ENCODE peak calls at places on chromosomes 1 and 21, in eight cellular contexts. One of them, this sample, is unnamed.

GRCh38 chr1:85109475-85109874 is 61.2 kb upstream of the MCOLN3 start:
- DNase-seq in prostate gland: peak; percentile 43
- DNase-seq in heart right ventricle: peak; percentile 38
- DNase-seq in colonic mucosa: peak; percentile 59
- DNase-seq in heart left ventricle: no peak
- DNase-seq in psoas muscle: peak; percentile 27
- DNase-seq in hepatocyte: peak; percentile 81
- DNase-seq in tibial nerve: peak; percentile 8
- DNase-seq in this sample: peak; percentile 67

GRCh38 chr1:85992756-85993155 is 163.8 kb downstream of the COL24A1 start:
- DNase-seq in prostate gland: no peak
- DNase-seq in heart right ventricle: no peak
- DNase-seq in colonic mucosa: no peak
- DNase-seq in heart left ventricle: no peak
- DNase-seq in psoas muscle: no peak
- DNase-seq in hepatocyte: no peak
- DNase-seq in tibial nerve: no peak
- DNase-seq in this sample: no peak

GRCh38 chr1:80994934-80995333 is 805.8 kb upstream of the ADGRL2 start:
- DNase-seq in prostate gland: no peak
- DNase-seq in heart right ventricle: no peak
- DNase-seq in colonic mucosa: no peak
- DNase-seq in heart left ventricle: no peak
- DNase-seq in psoas muscle: no peak
- DNase-seq in hepatocyte: no peak
- DNase-seq in tibial nerve: no peak
- DNase-seq in this sample: no peak

GRCh38 chr21:34612056-34612455 is 2.9 kb downstream of the RCAN1 start:
- DNase-seq in prostate gland: no peak
- DNase-seq in heart right ventricle: no peak
- DNase-seq in colonic mucosa: no peak
- DNase-seq in heart left ventricle: no peak
- DNase-seq in psoas muscle: no peak
- DNase-seq in hepatocyte: no peak
- DNase-seq in tibial nerve: no peak
- DNase-seq in this sample: no peak

GRCh38 chr1:225815526-225816178 is 5.7 kb downstream of the EPHX1 start:
- DNase-seq in prostate gland: no peak
- DNase-seq in heart right ventricle: no peak
- DNase-seq in colonic mucosa: no peak
- DNase-seq in heart left ventricle: no peak
- DNase-seq in psoas muscle: no peak
- DNase-seq in hepatocyte: no peak
- DNase-seq in tibial nerve: no peak
- DNase-seq in this sample: no peak

GRCh38 chr1:157113631-157114030 is 14.0 kb upstream of the ETV3L start:
- DNase-seq in prostate gland: no peak
- DNase-seq in heart right ventricle: no peak
- DNase-seq in colonic mucosa: no peak
- DNase-seq in heart left ventricle: no peak
- DNase-seq in psoas muscle: no peak
- DNase-seq in hepatocyte: no peak
- DNase-seq in tibial nerve: no peak
- DNase-seq in this sample: no peak

GRCh38 chr1:109639063-109639840 is 16.6 kb upstream of the GSTM4 start:
- DNase-seq in prostate gland: no peak
- DNase-seq in heart right ventricle: no peak
- DNase-seq in colonic mucosa: no peak
- DNase-seq in heart left ventricle: no peak
- DNase-seq in psoas muscle: no peak
- DNase-seq in hepatocyte: no peak
- DNase-seq in tibial nerve: no peak
- DNase-seq in this sample: no peak

GRCh38 chr1:42209516-42210370 is 45.2 kb upstream of the GUCA2A start:
- DNase-seq in prostate gland: no peak
- DNase-seq in heart right ventricle: no peak
- DNase-seq in colonic mucosa: no peak
- DNase-seq in heart left ventricle: no peak
- DNase-seq in psoas muscle: no peak
- DNase-seq in hepatocyte: no peak
- DNase-seq in tibial nerve: no peak
- DNase-seq in this sample: no peak

GRCh38 chr1:182249201-182249676 is 142.4 kb downstream of the GLUL start:
- DNase-seq in prostate gland: no peak
- DNase-seq in heart right ventricle: no peak
- DNase-seq in colonic mucosa: peak; percentile 92
- DNase-seq in heart left ventricle: no peak
- DNase-seq in psoas muscle: no peak
- DNase-seq in hepatocyte: peak; percentile 84
- DNase-seq in tibial nerve: no peak
- DNase-seq in this sample: peak; percentile 72

GRCh38 chr1:24155011-24155782 is 12.3 kb upstream of the IL22RA1 start:
- DNase-seq in prostate gland: peak; percentile 25
- DNase-seq in heart right ventricle: no peak
- DNase-seq in colonic mucosa: peak; percentile 57
- DNase-seq in heart left ventricle: no peak
- DNase-seq in psoas muscle: no peak
- DNase-seq in hepatocyte: peak; percentile 57
- DNase-seq in tibial nerve: no peak
- DNase-seq in this sample: peak; percentile 55

GRCh38 chr1:24725209-24725651 is 20.0 kb upstream of the CLIC4 start:
- DNase-seq in prostate gland: no peak
- DNase-seq in heart right ventricle: no peak
- DNase-seq in colonic mucosa: no peak
- DNase-seq in heart left ventricle: no peak
- DNase-seq in psoas muscle: no peak
- DNase-seq in hepatocyte: no peak
- DNase-seq in tibial nerve: no peak
- DNase-seq in this sample: no peak

DNA sequence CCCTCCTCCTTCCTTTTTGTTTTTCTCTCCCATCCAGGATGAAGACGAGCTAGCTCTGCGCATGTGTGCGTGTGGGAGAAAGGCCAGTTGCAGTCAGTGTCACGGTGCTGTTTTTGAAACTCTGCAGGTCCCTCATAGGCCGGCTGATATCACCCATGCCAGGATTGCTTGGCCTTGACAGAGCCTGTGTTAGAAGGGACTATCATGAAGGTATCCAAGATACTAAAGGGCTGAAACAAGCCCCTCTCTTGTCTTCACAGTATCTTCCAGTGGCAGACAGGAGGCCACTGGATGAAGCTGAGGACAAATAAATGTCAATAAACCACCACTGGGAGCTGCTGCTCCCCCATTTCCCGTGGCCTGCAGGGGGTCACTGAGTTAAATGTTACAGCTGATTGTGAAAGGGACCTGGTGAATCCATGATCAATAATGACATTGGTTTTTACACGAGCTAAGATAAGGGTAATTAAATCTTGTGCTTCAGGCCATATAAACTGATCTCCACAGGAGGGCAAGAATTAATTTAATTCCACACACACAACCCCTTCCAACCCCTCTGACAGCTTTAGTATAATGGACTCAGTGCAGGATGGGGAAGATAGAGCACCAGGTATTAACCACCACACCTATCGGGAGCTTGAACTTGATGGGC is 64.6 kb upstream of the TARBP1 start:
- DNase-seq in prostate gland: no peak
- DNase-seq in heart right ventricle: peak; percentile 48
- DNase-seq in colonic mucosa: no peak
- DNase-seq in heart left ventricle: no peak
- DNase-seq in psoas muscle: no peak
- DNase-seq in hepatocyte: no peak
- DNase-seq in tibial nerve: no peak
- DNase-seq in this sample: no peak
- TF ChIP-seq CTCF in prostate gland: no peak
- TF ChIP-seq CTCF in heart right ventricle: no peak
- TF ChIP-seq CTCF in colonic mucosa: no peak
- TF ChIP-seq CTCF in heart left ventricle: no peak
- TF ChIP-seq CTCF in psoas muscle: no peak
- TF ChIP-seq CTCF in hepatocyte: no peak
- TF ChIP-seq CTCF in tibial nerve: no peak
- TF ChIP-seq CTCF in this sample: no peak

GRCh38 chr1:39996396-39997004 is 41.6 kb downstream of the MFSD2A start:
- DNase-seq in prostate gland: no peak
- DNase-seq in heart right ventricle: no peak
- DNase-seq in colonic mucosa: no peak
- DNase-seq in heart left ventricle: no peak
- DNase-seq in psoas muscle: no peak
- DNase-seq in hepatocyte: no peak
- DNase-seq in tibial nerve: no peak
- DNase-seq in this sample: no peak
- H3K27ac ChIP-seq in prostate gland: no peak overlapping the region
- H3K27ac ChIP-seq in heart right ventricle: no peak overlapping the region
- H3K27ac ChIP-seq in colonic mucosa: no peak overlapping the region
- H3K27ac ChIP-seq in heart left ventricle: no peak overlapping the region
- H3K27ac ChIP-seq in psoas muscle: no peak overlapping the region
- H3K27ac ChIP-seq in hepatocyte: no peak overlapping the region
- H3K27ac ChIP-seq in tibial nerve: no peak overlapping the region
- H3K27ac ChIP-seq in this sample: no peak overlapping the region

GRCh38 chr1:200262326-200262965 is 147.4 kb downstream of the ZNF281 start:
- DNase-seq in prostate gland: no peak
- DNase-seq in heart right ventricle: no peak
- DNase-seq in colonic mucosa: no peak
- DNase-seq in heart left ventricle: no peak
- DNase-seq in psoas muscle: no peak
- DNase-seq in hepatocyte: no peak
- DNase-seq in tibial nerve: no peak
- DNase-seq in this sample: no peak
- TF ChIP-seq CTCF in prostate gland: no peak
- TF ChIP-seq CTCF in heart right ventricle: no peak
- TF ChIP-seq CTCF in colonic mucosa: no peak
- TF ChIP-seq CTCF in heart left ventricle: no peak
- TF ChIP-seq CTCF in psoas muscle: no peak
- TF ChIP-seq CTCF in hepatocyte: no peak
- TF ChIP-seq CTCF in tibial nerve: no peak
- TF ChIP-seq CTCF in this sample: no peak

GRCh38 chr1:93178418-93178817 is 1.8 kb downstream of the TMED5 start:
- DNase-seq in prostate gland: no peak
- DNase-seq in heart right ventricle: no peak
- DNase-seq in colonic mucosa: no peak
- DNase-seq in heart left ventricle: no peak
- DNase-seq in psoas muscle: no peak
- DNase-seq in hepatocyte: peak; percentile 15
- DNase-seq in tibial nerve: no peak
- DNase-seq in this sample: no peak
- H3K27ac ChIP-seq in prostate gland: no peak overlapping the region
- H3K27ac ChIP-seq in heart right ventricle: peak overlapping the region; percentile 99
- H3K27ac ChIP-seq in colonic mucosa: no peak overlapping the region
- H3K27ac ChIP-seq in heart left ventricle: no peak overlapping the region
- H3K27ac ChIP-seq in psoas muscle: peak overlapping the region; percentile 99
- H3K27ac ChIP-seq in hepatocyte: peak overlapping the region; percentile 97
- H3K27ac ChIP-seq in tibial nerve: peak overlapping the region; percentile 10
- H3K27ac ChIP-seq in this sample: peak overlapping the region; percentile 99

GRCh38 chr1:117679868-117680267 is 74.0 kb downstream of the TENT5C start:
- DNase-seq in prostate gland: no peak
- DNase-seq in heart right ventricle: no peak
- DNase-seq in colonic mucosa: peak; percentile 58
- DNase-seq in heart left ventricle: no peak
- DNase-seq in psoas muscle: no peak
- DNase-seq in hepatocyte: no peak
- DNase-seq in tibial nerve: no peak
- DNase-seq in this sample: no peak
- TF ChIP-seq CTCF in prostate gland: no peak
- TF ChIP-seq CTCF in heart right ventricle: no peak
- TF ChIP-seq CTCF in colonic mucosa: no peak
- TF ChIP-seq CTCF in heart left ventricle: no peak
- TF ChIP-seq CTCF in psoas muscle: no peak
- TF ChIP-seq CTCF in hepatocyte: no peak
- TF ChIP-seq CTCF in tibial nerve: no peak
- TF ChIP-seq CTCF in this sample: no peak

GRCh38 chr21:38815060-38815405 is 9.3 kb downstream of the ETS2 start:
- DNase-seq in prostate gland: no peak
- DNase-seq in heart right ventricle: no peak
- DNase-seq in colonic mucosa: no peak
- DNase-seq in heart left ventricle: no peak
- DNase-seq in psoas muscle: no peak
- DNase-seq in hepatocyte: no peak
- DNase-seq in tibial nerve: no peak
- DNase-seq in this sample: no peak

GRCh38 chr21:38811257-38811656 is 5.5 kb downstream of the ETS2 start:
- DNase-seq in prostate gland: no peak
- DNase-seq in heart right ventricle: no peak
- DNase-seq in colonic mucosa: peak; percentile 44
- DNase-seq in heart left ventricle: no peak
- DNase-seq in psoas muscle: no peak
- DNase-seq in hepatocyte: no peak
- DNase-seq in tibial nerve: no peak
- DNase-seq in this sample: no peak

GRCh38 chr21:38814126-38815059 is 8.7 kb downstream of the ETS2 start:
- DNase-seq in prostate gland: no peak
- DNase-seq in heart right ventricle: no peak
- DNase-seq in colonic mucosa: peak; percentile 41
- DNase-seq in heart left ventricle: no peak
- DNase-seq in psoas muscle: no peak
- DNase-seq in hepatocyte: no peak
- DNase-seq in tibial nerve: no peak
- DNase-seq in this sample: no peak

GRCh38 chr21:38813143-38813542 is 7.4 kb downstream of the ETS2 start:
- DNase-seq in prostate gland: no peak
- DNase-seq in heart right ventricle: no peak
- DNase-seq in colonic mucosa: no peak
- DNase-seq in heart left ventricle: no peak
- DNase-seq in psoas muscle: no peak
- DNase-seq in hepatocyte: no peak
- DNase-seq in tibial nerve: no peak
- DNase-seq in this sample: no peak

DNA sequence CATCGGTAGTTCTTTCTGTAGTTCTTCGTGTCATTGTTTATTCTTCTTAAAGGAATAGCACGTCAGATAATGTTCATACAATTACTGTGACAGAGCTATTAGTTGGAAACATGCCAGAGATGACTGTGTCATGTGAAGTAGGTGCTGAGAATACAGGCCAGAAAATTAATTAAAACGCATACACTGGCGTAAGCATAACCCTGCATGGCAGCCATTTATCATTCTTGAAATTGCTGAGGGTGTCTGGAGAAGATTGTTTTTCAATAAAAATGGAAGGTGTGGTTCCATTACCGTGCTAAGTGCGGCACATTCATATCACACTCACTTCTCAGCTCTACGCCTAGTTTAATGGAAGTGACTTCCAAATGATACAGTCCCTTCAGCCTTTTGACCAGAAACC is 7.8 kb downstream of the ETS2 start:
- DNase-seq in prostate gland: no peak
- DNase-seq in heart right ventricle: no peak
- DNase-seq in colonic mucosa: no peak
- DNase-seq in heart left ventricle: no peak
- DNase-seq in psoas muscle: no peak
- DNase-seq in hepatocyte: no peak
- DNase-seq in tibial nerve: no peak
- DNase-seq in this sample: no peak
- H3K27ac ChIP-seq in prostate gland: no peak overlapping the region
- H3K27ac ChIP-seq in heart right ventricle: peak overlapping the region; percentile 32
- H3K27ac ChIP-seq in colonic mucosa: peak overlapping the region; percentile 95
- H3K27ac ChIP-seq in heart left ventricle: peak overlapping the region; percentile 36
- H3K27ac ChIP-seq in psoas muscle: no peak overlapping the region
- H3K27ac ChIP-seq in hepatocyte: peak overlapping the region; percentile 6
- H3K27ac ChIP-seq in tibial nerve: peak overlapping the region; percentile 7
- H3K27ac ChIP-seq in this sample: peak overlapping the region; percentile 98

GRCh38 chr1:29786791-29787732 is 550.7 kb downstream of the PTPRU start:
- DNase-seq in prostate gland: peak; percentile 2
- DNase-seq in heart right ventricle: no peak
- DNase-seq in colonic mucosa: peak; percentile 10
- DNase-seq in heart left ventricle: no peak
- DNase-seq in psoas muscle: no peak
- DNase-seq in hepatocyte: no peak
- DNase-seq in tibial nerve: no peak
- DNase-seq in this sample: no peak
- TF ChIP-seq CTCF in prostate gland: no peak
- TF ChIP-seq CTCF in heart right ventricle: no peak
- TF ChIP-seq CTCF in colonic mucosa: no peak
- TF ChIP-seq CTCF in heart left ventricle: no peak
- TF ChIP-seq CTCF in psoas muscle: no peak
- TF ChIP-seq CTCF in hepatocyte: peak; percentile 6
- TF ChIP-seq CTCF in tibial nerve: no peak
- TF ChIP-seq CTCF in this sample: no peak

GRCh38 chr1:32725595-32725942 is 23.0 kb upstream of the SYNC start:
- DNase-seq in prostate gland: no peak
- DNase-seq in heart right ventricle: no peak
- DNase-seq in colonic mucosa: no peak
- DNase-seq in heart left ventricle: no peak
- DNase-seq in psoas muscle: no peak
- DNase-seq in hepatocyte: no peak
- DNase-seq in tibial nerve: no peak
- DNase-seq in this sample: no peak
- H3K27ac ChIP-seq in prostate gland: no peak overlapping the region
- H3K27ac ChIP-seq in heart right ventricle: no peak overlapping the region
- H3K27ac ChIP-seq in colonic mucosa: no peak overlapping the region
- H3K27ac ChIP-seq in heart left ventricle: no peak overlapping the region
- H3K27ac ChIP-seq in psoas muscle: no peak overlapping the region
- H3K27ac ChIP-seq in hepatocyte: no peak overlapping the region
- H3K27ac ChIP-seq in tibial nerve: no peak overlapping the region
- H3K27ac ChIP-seq in this sample: no peak overlapping the region